ENCODE peak calls at places on chromosomes 4 and X, in four cellular contexts. Y is tibial artery, T is upper lobe of right lung, S is tibial nerve. O is an unnamed sample. For H3K36me3, the result is how much of the 10 kb centered on the place peaks cover.

GRCh38 chr4:113832795-113833194 is 71.3 kb upstream of the CAMK2D start:
- DNase-seq in T (no peak), Y (no peak), S (no peak), O (no peak)

GRCh38 chr4:112519689-112520597 is 4.0 kb upstream of the NEUROG2 start:
- DNase-seq in T (no peak), Y (no peak), S (no peak), O (no peak)

GRCh38 chr4:82515705-82516104 is 46.1 kb downstream of the TMEM150C start:
- DNase-seq in S (peak), T (no peak), Y (peak), O (no peak)

GRCh38 chr4:3481113-3481531 is 18.0 kb downstream of the DOK7 start:
- DNase-seq in S (no peak), T (no peak), Y (no peak), O (no peak)

GRCh38 chr4:23423540-23423939 is 466.3 kb downstream of the PPARGC1A start:
- DNase-seq in S (no peak), Y (no peak), T (no peak), O (no peak)

GRCh38 chrX:107599371-107599970 is 28.8 kb upstream of the PRPS1 start:
- DNase-seq in S (no peak), T (no peak), Y (no peak), O (no peak)

GRCh38 chrX:44431206-44431605 is 87.7 kb upstream of the EFHC2 start:
- DNase-seq in T (no peak), S (no peak), Y (no peak), O (no peak)

GRCh38 chr4:26088433-26088928 is 174.5 kb downstream of the SMIM20 start:
- DNase-seq in S (peak), T (no peak), Y (peak), O (no peak)

GRCh38 chrX:56728752-56729151 is 291 bp upstream of the NBDY start:
- DNase-seq in Y (no peak), T (no peak), S (peak), O (no peak)

GRCh38 chr4:7392438-7393374 is 42.0 kb downstream of the PSAPL1 start:
- DNase-seq in S (no peak), Y (no peak), T (no peak), O (no peak)

GRCh38 chr4:138897818-138898226 is 117.8 kb upstream of the NOCT start:
- DNase-seq in Y (no peak), S (no peak), T (no peak), O (no peak)

GRCh38 chr4:163493643-163494359 is 689 bp upstream of the TMA16 start:
- DNase-seq in T (no peak), Y (peak), S (peak), O (no peak)

GRCh38 chr4:78542373-78542772 is 9.2 kb upstream of the ANXA3 start:
- DNase-seq in S (no peak), T (no peak), Y (no peak), O (no peak)

GRCh38 chrX:50903387-50904027 is 7.0 kb upstream of the BMP15 start:
- DNase-seq in Y (no peak), S (no peak), T (no peak), O (no peak)

GRCh38 chr4:7736436-7737267 is 203.0 kb downstream of the AFAP1 start:
- DNase-seq in S (no peak), T (no peak), Y (no peak), O (no peak)

GRCh38 chrX:108097380-108097779 is 5.8 kb downstream of the ATG4A start:
- DNase-seq in Y (no peak), S (no peak), T (no peak), O (no peak)

GRCh38 chr4:41217373-41217772 is 3.0 kb upstream of the APBB2 start:
- DNase-seq in S (no peak), T (no peak), Y (no peak), O (no peak)

GRCh38 chr4:76539979-76540378 is 105.0 kb downstream of the SHROOM3 start:
- DNase-seq in Y (no peak), S (no peak), T (no peak), O (no peak)

GRCh38 chr4:155809835-155810234 is 51.0 kb downstream of the GUCY1B1 start:
- DNase-seq in S (peak), T (no peak), Y (no peak), O (no peak)

GRCh38 chrX:150158554-150159332 is 204.4 kb upstream of the MAMLD1 start:
- DNase-seq in Y (no peak), S (no peak), T (no peak), O (no peak)

GRCh38 chr4:47349323-47349722 is 114.2 kb downstream of the COMMD8 start:
- DNase-seq in S (no peak), Y (no peak), T (no peak), O (no peak)

GRCh38 chr4:122142687-122143086 is 9.4 kb upstream of the BLTP1 start:
- DNase-seq in Y (no peak), S (no peak), T (no peak), O (no peak)

GRCh38 chrX:136147320-136147901 is at the start of gene FHL1:
- DNase-seq in S (peak), T (peak), Y (peak), O (no peak)

GRCh38 chr4:175616287-175616686 is 195.8 kb downstream of the GPM6A start:
- DNase-seq in S (no peak), T (no peak), Y (no peak), O (no peak)

GRCh38 chrX:38578152-38578551 is 16.8 kb downstream of the TSPAN7 start:
- DNase-seq in Y (no peak), T (no peak), S (no peak), O (no peak)

GRCh38 chr4:67573193-67573592 is 14.7 kb downstream of the STAP1 start:
- DNase-seq in S (no peak), Y (no peak), T (no peak), O (no peak)

GRCh38 chr4:183563874-183564273 is 59.0 kb downstream of the ING2 start:
- DNase-seq in Y (no peak), S (peak), T (no peak), O (no peak)

GRCh38 chrX:22526339-22526738 is 253.6 kb downstream of the CBLL2 start:
- DNase-seq in T (no peak), S (no peak), Y (no peak), O (no peak)

GRCh38 chrX:136347706-136348105 is 46.9 kb downstream of the ADGRG4 start:
- DNase-seq in Y (no peak), T (no peak), S (no peak), O (no peak)

GRCh38 chr4:9808077-9808476 is 26.6 kb downstream of the DRD5 start:
- DNase-seq in S (no peak), Y (no peak), T (no peak), O (no peak)

GRCh38 chr4:153502584-153502983 is 36.4 kb downstream of the TMEM131L start:
- DNase-seq in T (no peak), S (no peak), Y (no peak), O (no peak)

GRCh38 chr4:70061980-70062379 is 11.7 kb downstream of the HTN1 start:
- DNase-seq in T (no peak), Y (no peak), S (no peak), O (no peak)
- H3K4me3 ChIP-seq in T (no peak), Y (no peak), S (no peak), O (no peak)

GRCh38 chr4:147513051-147513450 is 32.2 kb downstream of the EDNRA start:
- DNase-seq in S (no peak), T (no peak), Y (no peak), O (no peak)
- H3K27ac ChIP-seq in S (no peak), T (no peak), Y (no peak), O (no peak)

DNA sequence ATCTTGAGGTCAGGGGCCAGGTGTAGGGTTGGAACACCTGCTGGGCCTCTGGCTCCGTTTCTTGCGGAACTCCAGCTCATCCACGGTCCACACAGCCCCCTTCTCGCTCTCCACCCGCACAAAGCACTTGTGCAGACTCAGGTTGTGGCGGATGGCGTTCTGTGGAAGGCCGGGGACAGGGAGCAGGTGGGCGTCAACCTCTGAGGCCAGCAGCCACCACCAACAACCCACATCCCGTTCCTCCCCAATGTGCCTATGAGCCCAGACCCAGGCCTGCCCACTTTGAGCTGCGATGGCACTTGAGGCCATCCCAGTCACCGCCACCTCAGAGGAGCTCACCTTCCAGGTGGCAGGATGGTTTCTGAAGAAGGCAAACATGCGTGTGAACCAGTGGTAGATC is 13.2 kb downstream of the FOXP3 start:
- DNase-seq in Y (no peak), T (no peak), S (no peak), O (no peak)
- H3K36me3 ChIP-seq in Y (under half), T (under half), S (under half), O (under half)

DNA sequence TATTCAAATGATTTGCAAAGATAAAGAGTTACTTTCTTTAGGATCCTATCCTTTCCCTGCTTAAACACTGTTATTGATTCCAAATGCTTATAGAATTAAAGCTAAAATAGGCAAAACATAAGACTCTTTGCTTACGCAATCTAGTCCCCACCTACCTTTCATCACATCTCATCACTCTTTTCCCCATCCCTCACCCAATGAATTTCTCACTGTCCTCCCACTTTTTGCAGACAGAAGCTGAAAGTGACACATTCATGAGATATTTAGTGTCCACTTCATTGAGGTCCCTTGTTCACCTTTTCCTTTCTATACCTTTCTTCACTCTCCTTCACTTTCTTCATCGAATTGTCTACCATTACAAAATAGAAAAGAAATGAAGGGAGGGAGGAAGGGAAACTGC is 424 bp downstream of the SATL1 start:
- DNase-seq in T (no peak), S (no peak), Y (no peak), O (no peak)
- H3K4me3 ChIP-seq in T (no peak), S (no peak), Y (peak), O (peak)

DNA sequence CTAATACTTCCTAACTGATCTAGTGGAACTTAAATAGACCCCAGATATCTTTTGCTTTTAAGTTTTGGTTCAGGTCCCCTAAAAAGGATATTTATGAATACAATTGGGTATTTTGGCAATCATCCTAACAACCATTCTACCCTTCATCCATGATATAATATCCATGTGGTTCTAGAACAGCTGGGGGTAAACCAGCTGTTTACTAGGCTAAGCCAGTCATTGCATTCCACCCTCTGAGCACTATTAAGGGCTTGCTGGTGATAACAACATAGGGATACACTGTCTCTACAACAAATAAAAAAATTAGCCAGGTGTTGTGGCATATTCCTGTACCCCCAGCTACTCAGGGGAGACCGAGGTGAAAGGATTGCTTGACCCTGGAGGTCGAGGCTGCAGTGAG is 54.8 kb upstream of the MAPK10 start:
- DNase-seq in S (no peak), T (no peak), Y (no peak), O (no peak)
- H3K27ac ChIP-seq in S (no peak), T (no peak), Y (no peak), O (no peak)